ENCODE peak calls at places on chromosome 14, in ten cellular contexts. A is activated CD4-positive, alpha-beta T cell treated with anti-CD3 and anti-CD28 coated beads, Interleukin-2, amount 50 U/mL, for 48 hours; Y is posterior cingulate gyrus; O is NCI-H2029 treated with DMSO at 0.1 percent for 48 hours; G is left ventricle myocardium inferior; P is NT2/D1; Z is AG08395; I is C1 segment of cervical spinal cord; K is brain microvascular endothelial cell; F is HCT116. S is an unnamed sample.

GRCh38 chr14:64800000-64800399 is 79.7 kb downstream of the SPTB start:
- DNase-seq in F (peak; percentile 36), I (no peak), P (no peak), K (peak; percentile 42), O (no peak), G (peak; percentile 39), A (peak; percentile 15), Z (peak; percentile 63), Y (no peak), S (no peak)

GRCh38 chr14:101196051-101196450 is 292.5 kb upstream of the RTL1 start:
- DNase-seq in F (no peak), P (no peak), Y (no peak), I (no peak), K (no peak), A (no peak), O (no peak), G (no peak), Z (no peak), S (no peak)

GRCh38 chr14:61326149-61326548 is 4.8 kb downstream of the PRKCH start:
- DNase-seq in F (no peak), G (no peak), I (no peak), Z (no peak), P (no peak), K (no peak), Y (no peak), O (no peak), A (no peak), S (no peak)

GRCh38 chr14:77980475-77981321 is 180.8 kb downstream of the ADCK1 start:
- DNase-seq in G (no peak), I (peak; percentile 39), O (no peak), F (no peak), K (no peak), Z (no peak), A (no peak), Y (no peak), P (no peak), S (no peak)

GRCh38 chr14:68110989-68111704 is 291.6 kb downstream of the RAD51B start:
- DNase-seq in P (no peak), I (no peak), Y (no peak), A (no peak), G (no peak), Z (no peak), F (no peak), K (no peak), O (peak; percentile 40), S (no peak)

GRCh38 chr14:61461808-61462275 is 140.5 kb downstream of the PRKCH start:
- DNase-seq in O (peak; percentile 98), Y (no peak), K (peak; percentile 82), A (no peak), G (no peak), I (no peak), P (no peak), F (peak; percentile 34), Z (peak; percentile 74), S (no peak)

GRCh38 chr14:93804654-93805053 is 16.4 kb upstream of the PRIMA1 start:
- DNase-seq in O (no peak), Z (no peak), G (no peak), Y (no peak), F (no peak), P (no peak), I (no peak), A (peak; percentile 10), K (no peak), S (no peak)

GRCh38 chr14:82537831-82538230 is 1004.2 kb upstream of the SEL1L start:
- DNase-seq in Y (no peak), A (no peak), G (no peak), P (no peak), O (no peak), I (no peak), Z (no peak), F (no peak), K (no peak), S (no peak)

GRCh38 chr14:73743431-73743931 is 29.3 kb upstream of the PNMA1 start:
- DNase-seq in K (no peak), A (peak; percentile 76), I (peak; percentile 28), F (no peak), Z (peak; percentile 61), O (no peak), G (peak; percentile 56), P (no peak), Y (no peak), S (no peak)

GRCh38 chr14:32662234-32662633 is 276.4 kb upstream of the NPAS3 start:
- DNase-seq in O (no peak), G (no peak), A (no peak), Z (peak; percentile 51), F (no peak), I (no peak), Y (no peak), K (peak; percentile 35), P (no peak), S (no peak)

GRCh38 chr14:30227871-30228270 is 300.2 kb upstream of the PRKD1 start:
- DNase-seq in Z (peak; percentile 71), G (peak; percentile 16), O (no peak), I (no peak), A (no peak), P (no peak), F (no peak), K (peak; percentile 28), Y (no peak), S (no peak)

GRCh38 chr14:91363776-91364523 is 53.7 kb downstream of the CCDC88C start:
- DNase-seq in K (no peak), G (no peak), F (no peak), Z (no peak), I (no peak), P (no peak), Y (no peak), O (no peak), A (no peak), S (peak; percentile 67)

GRCh38 chr14:75092698-75093097 is 23.3 kb downstream of the ZC2HC1C start:
- DNase-seq in K (no peak), Y (no peak), A (no peak), Z (no peak), G (no peak), F (no peak), P (no peak), O (no peak), I (no peak), S (no peak)

GRCh38 chr14:65016461-65016860 is 29.8 kb downstream of the FNTB start:
- DNase-seq in Z (no peak), F (no peak), P (no peak), Y (no peak), G (no peak), K (no peak), I (peak; percentile 39), A (no peak), O (no peak), S (no peak)

GRCh38 chr14:104239866-104240301 is 101.5 kb downstream of the KIF26A start:
- DNase-seq in F (no peak), A (no peak), Y (peak; percentile 6), Z (no peak), K (no peak), G (no peak), O (no peak), I (no peak), P (no peak), S (peak; percentile 52)

GRCh38 chr14:67514650-67515385 is 18.3 kb upstream of the PLEKHH1 start:
- DNase-seq in G (peak; percentile 36), Z (peak; percentile 48), Y (no peak), A (peak; percentile 36), P (no peak), K (peak; percentile 7), I (peak; percentile 43), O (no peak), F (no peak), S (no peak)

GRCh38 chr14:30225171-30225570 is 297.5 kb upstream of the PRKD1 start:
- DNase-seq in A (no peak), O (no peak), K (peak; percentile 8), Z (no peak), F (no peak), I (no peak), Y (no peak), P (no peak), G (no peak), S (no peak)

GRCh38 chr14:76575108-76575507 is 186.2 kb upstream of the VASH1 start:
- DNase-seq in Z (no peak), F (no peak), K (no peak), O (no peak), P (no peak), A (no peak), I (no peak), Y (no peak), G (no peak), S (no peak)

GRCh38 chr14:55756563-55756962 is 176.6 kb downstream of the KTN1 start:
- DNase-seq in Y (no peak), F (no peak), G (no peak), P (peak; percentile 25), I (no peak), A (no peak), O (peak; percentile 62), Z (no peak), K (no peak), S (no peak)

GRCh38 chr14:68593806-68594536 is 198.9 kb downstream of the ZFP36L1 start:
- DNase-seq in O (no peak), F (no peak), Z (no peak), G (no peak), A (no peak), Y (no peak), K (no peak), P (peak; percentile 75), I (no peak), S (no peak)

GRCh38 chr14:74133833-74134481 is 49.2 kb downstream of the LIN52 start:
- DNase-seq in K (no peak), Y (no peak), G (no peak), O (no peak), I (no peak), F (no peak), Z (no peak), A (no peak), P (no peak), S (no peak)

GRCh38 chr14:64910847-64911495 is 3.3 kb upstream of the CHURC1 start:
- DNase-seq in Z (peak; percentile 18), P (no peak), I (no peak), K (peak; percentile 47), F (peak; percentile 39), Y (no peak), A (no peak), G (no peak), O (no peak), S (no peak)

GRCh38 chr14:97874394-97874793 is 1077.2 kb downstream of the VRK1 start:
- DNase-seq in A (no peak), Z (no peak), Y (no peak), P (no peak), G (no peak), F (no peak), O (no peak), I (no peak), K (no peak), S (no peak)